ENCODE peak calls at places on chromosome 18, in ten cellular contexts. W is activated CD8-positive, alpha-beta T cell treated with anti-CD3 and anti-CD28 coated beads for 36 hours; Z is HFF-Myc; P is IMR-90; Q is A549; V is mammary epithelial cell; T is fibroblast of mammary gland; E is kidney epithelial cell; R is GM12865; D is AG09319. M is an unnamed sample.

GRCh38 chr18:29123706-29124530 is 947.0 kb upstream of the CDH2 start:
- DNase-seq in P (no peak), Q (no peak), E (no peak), Z (no peak), D (no peak), W (no peak), T (peak), V (peak), R (no peak), M (no peak)

GRCh38 chr18:59911600-59911999 is 11.8 kb downstream of the PMAIP1 start:
- DNase-seq in E (no peak), R (no peak), Q (no peak), W (no peak), T (no peak), P (no peak), V (no peak), D (no peak), Z (no peak), M (no peak)

GRCh38 chr18:53153281-53153680 is 813.3 kb downstream of the DCC start:
- DNase-seq in E (no peak), D (no peak), R (peak), T (peak), W (peak), Z (no peak), Q (peak), P (no peak), V (no peak), M (no peak)

GRCh38 chr18:56003009-56003408 is 415.0 kb upstream of the TCF4 start:
- DNase-seq in V (no peak), T (no peak), Q (no peak), W (no peak), R (no peak), P (no peak), D (no peak), Z (no peak), E (no peak), M (no peak)

GRCh38 chr18:79680100-79680879 is 687 bp downstream of the CTDP1 start:
- DNase-seq in T (peak), P (peak), W (peak), R (peak), V (peak), Q (peak), Z (no peak), E (no peak), D (no peak), M (no peak)

GRCh38 chr18:36189486-36189885 is 2.2 kb downstream of the MOCOS start:
- DNase-seq in V (no peak), R (no peak), E (no peak), Z (no peak), T (no peak), W (no peak), D (no peak), P (no peak), Q (no peak), M (no peak)

GRCh38 chr18:32831781-32832180 is 59.0 kb upstream of the KLHL14 start:
- DNase-seq in E (peak), T (peak), Z (no peak), Q (no peak), R (no peak), P (no peak), W (no peak), V (peak), D (no peak), M (no peak)

GRCh38 chr18:13813271-13813849 is 10.6 kb upstream of the MC5R start:
- DNase-seq in P (peak), W (peak), E (no peak), V (peak), Z (no peak), R (peak), Q (peak), T (peak), D (no peak), M (peak)

GRCh38 chr18:73245345-73245744 is 377.6 kb upstream of the NETO1 start:
- DNase-seq in E (no peak), W (no peak), T (no peak), R (no peak), D (no peak), Z (no peak), V (no peak), Q (no peak), P (no peak), M (no peak)

GRCh38 chr18:75830848-75831247 is 403.3 kb upstream of the SMIM21 start:
- DNase-seq in Z (no peak), P (no peak), D (no peak), V (no peak), T (no peak), E (no peak), Q (no peak), R (no peak), W (no peak), M (no peak)

GRCh38 chr18:21270453-21270852 is 28.4 kb downstream of the GREB1L start:
- DNase-seq in E (peak), R (no peak), P (no peak), Q (peak), W (no peak), Z (no peak), V (peak), D (no peak), T (peak), M (no peak)

GRCh38 chr18:11689031-11689971 is at the start of gene GNAL:
- DNase-seq in R (peak), D (peak), V (peak), P (peak), W (peak), E (peak), Z (peak), Q (peak), T (peak), M (peak)

GRCh38 chr18:69889009-69889408 is 58.7 kb downstream of the CD226 start:
- DNase-seq in P (no peak), V (no peak), R (peak), E (no peak), D (no peak), W (peak), T (no peak), Z (no peak), Q (no peak), M (no peak)

GRCh38 chr18:22674300-22674699 is 256.6 kb upstream of the CTAGE1 start:
- DNase-seq in E (peak), Z (peak), T (peak), P (peak), W (no peak), V (peak), D (peak), Q (peak), R (no peak), M (no peak)

GRCh38 chr18:77980275-77980674 is 730.6 kb downstream of the GALR1 start:
- DNase-seq in E (no peak), D (no peak), P (no peak), W (no peak), Z (no peak), Q (no peak), T (no peak), R (no peak), V (no peak), M (no peak)

GRCh38 chr18:24567199-24567598 is 106.8 kb downstream of the HRH4 start:
- DNase-seq in P (peak), Z (no peak), V (peak), R (no peak), D (no peak), W (no peak), Q (no peak), E (peak), T (peak), M (no peak)

GRCh38 chr18:21914739-21915319 is 174.2 kb downstream of the MIB1 start:
- DNase-seq in T (peak), R (peak), P (peak), D (no peak), E (no peak), Z (no peak), Q (peak), V (peak), W (no peak), M (no peak)

GRCh38 chr18:30632058-30632718 is 410.4 kb downstream of the DSC3 start:
- DNase-seq in R (no peak), E (no peak), P (no peak), T (no peak), D (no peak), Q (no peak), Z (no peak), V (no peak), W (no peak), M (no peak)

GRCh38 chr18:12028040-12028628 is 46.8 kb downstream of the IMPA2 start:
- DNase-seq in V (no peak), Q (no peak), T (peak), Z (no peak), D (no peak), R (no peak), W (no peak), P (no peak), E (no peak), M (no peak)

GRCh38 chr18:34959211-34959829 is 81.9 kb upstream of the MAPRE2 start:
- DNase-seq in W (no peak), T (no peak), E (no peak), Q (no peak), P (no peak), V (no peak), D (no peak), Z (no peak), R (no peak), M (no peak)

GRCh38 chr18:35693829-35694228 is 112.3 kb downstream of the GALNT1 start:
- DNase-seq in E (no peak), R (no peak), P (no peak), V (no peak), Z (no peak), Q (no peak), W (no peak), T (no peak), D (no peak), M (no peak)

GRCh38 chr18:8849696-8850095 is 144.3 kb downstream of the MTCL1 start:
- DNase-seq in P (peak), W (no peak), E (peak), V (no peak), Q (no peak), D (no peak), Z (no peak), R (no peak), T (peak), M (no peak)

GRCh38 chr18:37270046-37270665 is 295.4 kb downstream of the CELF4 start:
- DNase-seq in Z (peak), Q (peak), T (peak), V (peak), P (peak), R (peak), E (peak), D (peak), W (peak), M (no peak)

GRCh38 chr18:80105369-80106167 is 3.5 kb upstream of the ADNP2 start:
- DNase-seq in V (no peak), Z (no peak), Q (no peak), E (no peak), W (peak), T (no peak), P (no peak), D (no peak), R (peak), M (no peak)

GRCh38 chr18:42183746-42184145 is 228.7 kb downstream of the PIK3C3 start:
- DNase-seq in V (peak), E (peak), Z (peak), W (no peak), P (peak), Q (peak), T (peak), R (no peak), D (no peak), M (no peak)

GRCh38 chr18:46416706-46417638 is 240.0 kb downstream of the LOXHD1 start:
- DNase-seq in D (no peak), T (peak), V (no peak), R (peak), W (peak), Q (peak), E (no peak), Z (no peak), P (no peak), M (no peak)

GRCh38 chr18:12423393-12423792 is 15.7 kb downstream of the PRELID3A start:
- DNase-seq in V (no peak), W (no peak), T (no peak), E (no peak), R (no peak), Z (no peak), D (no peak), Q (no peak), P (no peak), M (no peak)

GRCh38 chr18:39806519-39806918 is 2148.5 kb upstream of the PIK3C3 start:
- DNase-seq in Z (peak), Q (peak), V (peak), R (no peak), P (no peak), T (peak), E (no peak), W (no peak), D (no peak), M (no peak)

GRCh38 chr18:48729421-48729820 is 190.6 kb downstream of the CTIF start:
- DNase-seq in W (no peak), P (peak), Z (no peak), D (no peak), E (no peak), T (no peak), R (no peak), Q (no peak), V (no peak), M (no peak)

GRCh38 chr18:23502516-23503037 is 734 bp upstream of the RMC1 start:
- DNase-seq in V (no peak), D (no peak), P (no peak), Q (no peak), Z (no peak), E (no peak), W (no peak), R (no peak), T (no peak), M (no peak)

GRCh38 chr18:75276813-75277628 is 66.4 kb downstream of the TSHZ1 start:
- DNase-seq in Z (peak), Q (no peak), P (peak), R (no peak), E (no peak), V (no peak), D (no peak), W (peak), T (peak), M (no peak)

GRCh38 chr18:42883177-42883576 is 232.3 kb downstream of the RIT2 start:
- DNase-seq in P (no peak), V (no peak), Z (no peak), Q (no peak), R (no peak), E (no peak), W (no peak), D (no peak), T (no peak), M (no peak)

GRCh38 chr18:30057398-30057797 is 985.1 kb downstream of the DSC3 start:
- DNase-seq in R (no peak), Q (no peak), V (no peak), P (no peak), D (no peak), E (no peak), W (no peak), Z (no peak), T (no peak), M (no peak)

GRCh38 chr18:14189858-14190257 is 57.6 kb upstream of the ZNF519 start:
- DNase-seq in Z (no peak), D (peak), W (peak), E (peak), Q (peak), R (no peak), P (no peak), V (peak), T (peak), M (no peak)

GRCh38 chr18:23235860-23236259 is 100.6 kb downstream of the CABLES1 start:
- DNase-seq in T (no peak), E (no peak), P (no peak), W (no peak), Q (no peak), Z (no peak), D (no peak), V (no peak), R (no peak), M (no peak)

GRCh38 chr18:9787716-9788115 is 79.6 kb downstream of the RAB31 start:
- DNase-seq in R (no peak), W (no peak), E (no peak), P (peak), Z (no peak), Q (no peak), V (no peak), T (peak), D (no peak), M (no peak)

DNA sequence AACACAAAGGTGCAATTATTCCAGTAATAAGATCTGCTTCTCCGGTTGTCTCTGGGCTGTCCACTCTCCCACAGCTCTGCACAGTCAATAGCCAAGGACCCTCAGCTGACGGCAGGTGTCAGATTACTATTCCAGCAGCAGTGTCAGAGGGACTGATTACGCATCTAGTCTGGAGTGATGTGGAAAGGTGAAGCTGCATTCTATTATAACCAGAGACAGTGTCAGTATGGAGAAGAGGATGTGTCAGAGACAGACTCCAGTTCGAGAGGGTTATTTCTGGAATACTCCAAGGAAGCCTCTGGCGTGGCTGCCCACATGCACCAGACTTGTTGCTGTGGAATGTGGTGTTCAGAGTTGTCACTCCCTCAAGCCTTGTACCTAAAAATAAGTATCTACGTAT is 163.6 kb upstream of the TMEM200C start:
- DNase-seq in Q (no peak), P (peak), Z (no peak), W (no peak), D (no peak), R (no peak), V (no peak), T (peak), E (peak), M (peak)
- TF ChIP-seq CTCF in Q (no peak), P (no peak), Z (no peak), W (no peak), D (no peak), R (no peak), V (no peak), T (no peak), E (no peak), M (no peak)

DNA sequence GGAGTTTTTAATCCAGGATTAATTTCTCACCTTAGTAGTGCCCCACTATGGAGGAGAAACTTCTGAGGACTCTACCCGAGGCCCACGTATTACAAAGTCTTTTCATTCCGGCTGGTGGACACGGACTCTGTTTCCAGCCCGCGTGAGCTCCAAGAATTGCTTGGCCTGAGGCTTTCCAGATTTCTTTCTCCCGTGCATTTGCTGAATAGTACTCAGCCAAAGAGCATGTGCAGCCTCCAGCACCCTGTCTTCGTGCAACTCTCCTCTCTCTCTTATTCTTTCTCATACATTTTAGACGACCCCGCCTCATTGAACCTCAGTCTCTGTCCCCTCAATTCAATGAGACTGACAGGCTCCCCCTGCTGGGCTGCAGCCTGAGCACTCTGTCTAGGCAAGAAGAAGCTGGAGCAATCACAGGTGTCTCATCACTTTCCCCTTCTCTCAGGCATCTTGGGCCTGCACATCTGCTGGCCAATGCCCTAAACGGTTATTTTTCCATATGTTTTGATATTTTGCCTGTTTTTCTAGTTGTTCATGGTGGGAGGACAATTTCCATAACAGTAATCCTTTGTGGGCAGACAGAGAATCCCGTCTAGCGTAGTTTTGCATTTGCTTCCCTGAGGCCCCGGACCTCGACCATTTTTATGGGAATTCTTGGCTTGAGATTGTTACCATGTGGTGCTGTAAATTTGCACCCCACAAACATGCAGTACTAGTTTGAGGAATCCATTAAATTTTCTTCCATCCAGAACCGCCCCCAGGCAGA is 50.0 kb upstream of the LPIN2 start:
- DNase-seq in Z (peak), P (peak), R (peak), E (no peak), Q (peak), D (peak), W (peak), V (peak), T (peak), M (peak)
- TF ChIP-seq CTCF in Z (peak), P (peak), R (peak), E (peak), Q (peak), D (peak), W (peak), V (peak), T (peak), M (peak)

GRCh38 chr18:57438669-57439616 is 3.8 kb downstream of the ONECUT2 start:
- DNase-seq in Q (peak), V (no peak), W (peak), E (no peak), P (no peak), D (no peak), Z (no peak), T (no peak), R (no peak), M (no peak)
- TF ChIP-seq CTCF in Q (peak), V (no peak), W (no peak), E (peak), P (no peak), D (no peak), Z (no peak), T (no peak), R (no peak), M (no peak)

GRCh38 chr18:25669741-25670140 is 317.8 kb upstream of the ZNF521 start:
- DNase-seq in P (no peak), D (no peak), Q (no peak), W (no peak), Z (no peak), R (no peak), V (no peak), T (peak), E (no peak), M (no peak)
- TF ChIP-seq CTCF in P (peak), D (no peak), Q (no peak), W (no peak), Z (no peak), R (no peak), V (no peak), T (peak), E (no peak), M (no peak)